ENCODE peak calls at places on chromosomes 7 and 10, in eight cellular contexts. Q, M, P, L, H, T, X and J are unnamed samples.

GRCh38 chr10:86647773-86648705 is 6.3 kb upstream of the OPN4 start:
- DNase-seq in H (no peak), M (no peak), X (no peak), P (no peak), L (peak; percentile 16), Q (no peak), T (no peak), J (no peak)

GRCh38 chr7:128781126-128781525 is 5.5 kb upstream of the OPN1SW start:
- DNase-seq in H (no peak), M (no peak), X (no peak), Q (no peak), T (no peak), P (peak; percentile 63), L (no peak), J (no peak)

GRCh38 chr7:2018786-2019692 is 213.7 kb downstream of the MAD1L1 start:
- DNase-seq in H (peak; percentile 41), M (no peak), Q (peak; percentile 98), L (no peak), X (peak; percentile 24), P (peak; percentile 52), T (peak; percentile 83), J (no peak)

GRCh38 chr7:129498021-129498420 is 4.3 kb upstream of the SMKR1 start:
- DNase-seq in L (no peak), Q (no peak), H (no peak), X (no peak), T (no peak), M (no peak), P (no peak), J (no peak)

GRCh38 chr7:156257904-156258303 is 382.7 kb upstream of the RNF32 start:
- DNase-seq in M (no peak), L (no peak), P (no peak), X (no peak), H (no peak), T (no peak), Q (peak; percentile 22), J (no peak)

GRCh38 chr10:91681361-91682276 is 48.7 kb upstream of the PPP1R3C start:
- DNase-seq in H (peak; percentile 74), X (no peak), T (no peak), L (no peak), Q (no peak), M (no peak), P (peak; percentile 23), J (no peak)

GRCh38 chr10:17415046-17415643 is 39.2 kb downstream of the ST8SIA6 start:
- DNase-seq in M (no peak), X (no peak), P (no peak), H (no peak), Q (no peak), T (no peak), L (no peak), J (no peak)

GRCh38 chr7:50446542-50446960 is 3.6 kb downstream of the FIGNL1 start:
- DNase-seq in H (no peak), L (no peak), M (no peak), P (peak; percentile 22), X (peak; percentile 90), T (no peak), Q (no peak), J (no peak)

GRCh38 chr7:77727936-77728701 is 31.9 kb downstream of the RSBN1L start:
- DNase-seq in T (no peak), X (no peak), L (no peak), M (no peak), P (peak; percentile 48), H (no peak), Q (no peak), J (no peak)

GRCh38 chr10:79159785-79160184 is 91.0 kb downstream of the ZMIZ1 start:
- DNase-seq in T (no peak), L (no peak), P (peak; percentile 85), M (no peak), H (no peak), X (no peak), Q (no peak), J (no peak)

GRCh38 chr7:128941323-128941890 is 3.7 kb downstream of the IRF5 start:
- DNase-seq in P (no peak), X (no peak), M (no peak), L (no peak), Q (no peak), T (no peak), H (no peak), J (no peak)

GRCh38 chr10:7003821-7004220 is 407.0 kb downstream of the SFMBT2 start:
- DNase-seq in Q (no peak), L (no peak), X (no peak), P (no peak), H (no peak), T (no peak), M (no peak), J (no peak)

GRCh38 chr7:132783824-132784223 is 207.6 kb upstream of the PLXNA4 start:
- DNase-seq in T (no peak), P (peak; percentile 83), M (no peak), X (peak; percentile 84), Q (no peak), H (peak; percentile 17), L (no peak), J (no peak)

GRCh38 chr10:129780158-129780557 is 183.9 kb downstream of the EBF3 start:
- DNase-seq in Q (no peak), H (no peak), L (no peak), X (no peak), P (no peak), T (peak; percentile 48), M (no peak), J (no peak)

GRCh38 chr7:26011039-26011696 is 140.8 kb upstream of the NFE2L3 start:
- DNase-seq in T (no peak), M (peak; percentile 13), L (no peak), P (no peak), H (no peak), Q (no peak), X (no peak), J (peak; percentile 18)

GRCh38 chr10:5940807-5941218 is 36.5 kb downstream of the IL15RA start:
- DNase-seq in M (no peak), P (no peak), H (no peak), T (no peak), X (no peak), Q (no peak), L (no peak), J (no peak)

GRCh38 chr7:134327896-134328295 is 11.2 kb upstream of the SLC35B4 start:
- DNase-seq in Q (peak; percentile 86), M (peak; percentile 84), T (no peak), P (peak; percentile 69), X (peak; percentile 13), L (no peak), H (peak; percentile 45), J (peak; percentile 64)

GRCh38 chr10:70052462-70053211 is at the start of gene MACROH2A2:
- DNase-seq in H (peak; percentile 76), P (peak; percentile 78), M (no peak), X (peak; percentile 23), T (no peak), Q (no peak), L (peak; percentile 43), J (no peak)

GRCh38 chr7:4681218-4681851 is 760 bp upstream of the FOXK1 start:
- DNase-seq in H (no peak), Q (peak; percentile 42), P (no peak), T (no peak), L (no peak), M (peak; percentile 6), X (no peak), J (no peak)

GRCh38 chr7:4683884-4684565 is 1.9 kb downstream of the FOXK1 start:
- DNase-seq in X (no peak), T (peak; percentile 90), H (no peak), Q (peak; percentile 53), M (peak; percentile 33), L (peak; percentile 58), P (peak; percentile 64), J (no peak)

GRCh38 chr7:4681922-4682620 is at the start of gene FOXK1:
- DNase-seq in P (peak; percentile 86), H (peak; percentile 44), Q (peak; percentile 90), L (peak; percentile 78), X (no peak), T (peak; percentile 95), M (peak; percentile 86), J (no peak)

GRCh38 chr7:4683043-4683883 is 1.2 kb downstream of the FOXK1 start:
- DNase-seq in M (no peak), T (peak; percentile 87), Q (peak; percentile 72), H (no peak), X (no peak), L (no peak), P (no peak), J (no peak)

DNA sequence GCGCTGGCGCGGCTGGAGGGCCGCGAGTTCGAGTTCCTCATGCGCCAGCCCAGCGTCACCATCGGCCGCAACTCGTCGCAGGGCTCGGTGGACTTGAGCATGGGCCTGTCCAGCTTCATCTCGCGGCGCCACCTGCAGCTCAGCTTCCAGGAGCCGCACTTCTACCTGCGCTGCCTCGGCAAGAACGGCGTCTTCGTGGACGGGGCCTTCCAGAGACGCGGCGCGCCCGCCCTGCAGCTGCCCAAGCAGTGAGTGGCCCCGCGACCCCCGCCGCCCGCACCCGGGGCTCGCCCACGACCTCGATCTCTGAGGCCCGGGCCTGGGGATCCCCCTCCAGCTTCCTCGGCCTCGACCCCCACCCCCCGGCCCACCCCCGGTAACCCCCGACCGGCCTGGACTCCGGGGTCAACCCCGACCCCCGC is 537 bp downstream of the FOXK1 start:
- DNase-seq in M (peak; percentile 51), P (peak; percentile 52), Q (peak; percentile 75), H (peak; percentile 31), L (peak; percentile 68), X (no peak), T (peak; percentile 93), J (no peak)
- TF ChIP-seq CTCF in M (no peak), P (peak; percentile 2), Q (no peak), H (no peak), L (no peak), X (no peak), T (no peak), J (no peak)

GRCh38 chr7:139502226-139502625 is 18.8 kb upstream of the KLRG2 start:
- DNase-seq in M (no peak), P (no peak), Q (no peak), T (no peak), H (no peak), X (no peak), L (no peak), J (no peak)
- H3K4me3 ChIP-seq in M (no peak overlapping the region), P (no peak overlapping the region), Q (no peak overlapping the region), T (no peak overlapping the region), H (no peak overlapping the region), X (no peak overlapping the region), L (no peak overlapping the region), J (no peak overlapping the region)

DNA sequence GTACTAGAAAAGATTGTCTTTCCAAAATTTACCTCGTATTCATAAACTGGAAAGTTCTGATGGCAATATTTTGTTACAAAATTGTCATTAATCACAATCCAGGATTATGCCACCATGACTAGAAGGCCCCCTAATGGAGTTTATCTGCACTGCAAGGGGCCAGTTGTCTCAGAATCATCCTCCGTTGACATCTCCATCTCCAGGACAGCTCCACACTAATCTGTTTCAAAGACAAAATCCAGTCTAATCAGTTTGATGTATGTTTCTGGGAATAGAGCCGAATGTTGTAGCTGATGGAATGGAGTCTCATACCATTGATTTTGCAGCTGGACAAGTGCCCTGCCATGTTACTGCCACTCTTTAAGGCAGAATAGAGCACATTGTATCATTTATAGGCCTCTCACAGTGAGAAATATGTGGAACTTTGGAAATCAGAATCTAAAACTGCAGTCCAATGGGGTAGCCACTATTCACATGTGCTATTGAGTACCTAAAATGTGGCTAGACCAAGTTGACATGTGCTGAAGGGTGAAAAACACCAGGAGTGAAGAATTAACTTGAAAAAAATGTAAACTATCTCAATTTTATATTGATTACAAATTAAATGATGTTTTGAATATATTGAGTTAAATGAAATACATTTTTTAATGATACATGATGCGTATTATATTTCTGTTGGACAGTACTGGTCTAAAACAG is 38.3 kb upstream of the TOMM7 start:
- DNase-seq in T (no peak), X (no peak), L (no peak), M (peak; percentile 40), P (no peak), Q (peak; percentile 68), H (no peak), J (no peak)
- TF ChIP-seq CTCF in T (peak; percentile 61), X (peak; percentile 44), L (peak; percentile 49), M (peak; percentile 84), P (peak; percentile 60), Q (peak; percentile 84), H (peak; percentile 46), J (peak; percentile 51)

GRCh38 chr7:123558506-123558874 is 872 bp upstream of the NDUFA5 start:
- DNase-seq in P (no peak), L (no peak), M (no peak), Q (no peak), X (no peak), H (no peak), T (no peak), J (no peak)
- H3K4me3 ChIP-seq in P (no peak overlapping the region), L (peak overlapping the region; percentile 86), M (peak overlapping the region; percentile 92), Q (peak overlapping the region; percentile 80), X (peak overlapping the region; percentile 95), H (peak overlapping the region; percentile 95), T (peak overlapping the region; percentile 82), J (peak overlapping the region; percentile 81)